ENCODE peak calls at places on chromosomes 2 and 18, in seven cellular contexts. One of them, this sample, is unnamed.
A peak's percentile ranks its signal among the peaks of the same experiment; 100 is the strongest.

GRCh38 chr18:23200751-23201150 is 65.5 kb downstream of the CABLES1 start:
- DNase-seq in SJSA1: no peak
- DNase-seq in upper lobe of right lung: no peak
- DNase-seq in sigmoid colon: no peak
- DNase-seq in K562: no peak
- DNase-seq in IMR-90: no peak
- DNase-seq in A673: no peak
- DNase-seq in this sample: no peak

GRCh38 chr2:73856214-73856613 is 27.5 kb downstream of the STAMBP start:
- DNase-seq in SJSA1: no peak
- DNase-seq in upper lobe of right lung: no peak
- DNase-seq in sigmoid colon: no peak
- DNase-seq in K562: no peak
- DNase-seq in IMR-90: peak; percentile 98
- DNase-seq in A673: no peak
- DNase-seq in this sample: no peak

GRCh38 chr2:174446531-174446930 is 40.3 kb downstream of the GPR155 start:
- DNase-seq in SJSA1: no peak
- DNase-seq in upper lobe of right lung: no peak
- DNase-seq in sigmoid colon: no peak
- DNase-seq in K562: no peak
- DNase-seq in IMR-90: peak; percentile 21
- DNase-seq in A673: no peak
- DNase-seq in this sample: no peak

GRCh38 chr2:105925390-105925789 is 180.7 kb downstream of the NCK2 start:
- DNase-seq in SJSA1: no peak
- DNase-seq in upper lobe of right lung: no peak
- DNase-seq in sigmoid colon: no peak
- DNase-seq in K562: no peak
- DNase-seq in IMR-90: no peak
- DNase-seq in A673: no peak
- DNase-seq in this sample: no peak

GRCh38 chr2:19050354-19050753 is 308.1 kb downstream of the OSR1 start:
- DNase-seq in SJSA1: no peak
- DNase-seq in upper lobe of right lung: no peak
- DNase-seq in sigmoid colon: no peak
- DNase-seq in K562: no peak
- DNase-seq in IMR-90: no peak
- DNase-seq in A673: no peak
- DNase-seq in this sample: no peak

GRCh38 chr2:191864623-191865521 is 18.0 kb upstream of the CAVIN2 start:
- DNase-seq in SJSA1: no peak
- DNase-seq in upper lobe of right lung: no peak
- DNase-seq in sigmoid colon: no peak
- DNase-seq in K562: no peak
- DNase-seq in IMR-90: peak; percentile 53
- DNase-seq in A673: peak; percentile 77
- DNase-seq in this sample: no peak

GRCh38 chr2:222904557-222905258 is 43.9 kb downstream of the ACSL3 start:
- DNase-seq in SJSA1: peak; percentile 77
- DNase-seq in upper lobe of right lung: no peak
- DNase-seq in sigmoid colon: no peak
- DNase-seq in K562: no peak
- DNase-seq in IMR-90: peak; percentile 97
- DNase-seq in A673: no peak
- DNase-seq in this sample: no peak

GRCh38 chr2:151808258-151809072 is 19.8 kb downstream of the ARL5A start:
- DNase-seq in SJSA1: no peak
- DNase-seq in upper lobe of right lung: no peak
- DNase-seq in sigmoid colon: no peak
- DNase-seq in K562: no peak
- DNase-seq in IMR-90: peak; percentile 43
- DNase-seq in A673: peak; percentile 34
- DNase-seq in this sample: no peak

GRCh38 chr2:187093771-187094412 is 244.9 kb upstream of the ZSWIM2 start:
- DNase-seq in SJSA1: no peak
- DNase-seq in upper lobe of right lung: no peak
- DNase-seq in sigmoid colon: no peak
- DNase-seq in K562: no peak
- DNase-seq in IMR-90: no peak
- DNase-seq in A673: peak; percentile 61
- DNase-seq in this sample: no peak

GRCh38 chr2:142734770-142735169 is 142.7 kb upstream of the KYNU start:
- DNase-seq in SJSA1: no peak
- DNase-seq in upper lobe of right lung: no peak
- DNase-seq in sigmoid colon: no peak
- DNase-seq in K562: no peak
- DNase-seq in IMR-90: no peak
- DNase-seq in A673: peak; percentile 27
- DNase-seq in this sample: no peak

GRCh38 chr2:181807526-181807925 is 84.0 kb upstream of the ITPRID2 start:
- DNase-seq in SJSA1: no peak
- DNase-seq in upper lobe of right lung: no peak
- DNase-seq in sigmoid colon: no peak
- DNase-seq in K562: no peak
- DNase-seq in IMR-90: no peak
- DNase-seq in A673: no peak
- DNase-seq in this sample: no peak

GRCh38 chr2:240422683-240423329 is 12.7 kb upstream of the GPC1 start:
- DNase-seq in SJSA1: no peak
- DNase-seq in upper lobe of right lung: no peak
- DNase-seq in sigmoid colon: no peak
- DNase-seq in K562: no peak
- DNase-seq in IMR-90: no peak
- DNase-seq in A673: no peak
- DNase-seq in this sample: no peak

GRCh38 chr2:118994172-118994700 is 52.2 kb downstream of the MARCO start:
- DNase-seq in SJSA1: no peak
- DNase-seq in upper lobe of right lung: no peak
- DNase-seq in sigmoid colon: no peak
- DNase-seq in K562: no peak
- DNase-seq in IMR-90: no peak
- DNase-seq in A673: no peak
- DNase-seq in this sample: no peak

GRCh38 chr2:177281400-177282021 is 17.0 kb upstream of the NFE2L2 start:
- DNase-seq in SJSA1: no peak
- DNase-seq in upper lobe of right lung: peak; percentile 67
- DNase-seq in sigmoid colon: no peak
- DNase-seq in K562: no peak
- DNase-seq in IMR-90: no peak
- DNase-seq in A673: no peak
- DNase-seq in this sample: no peak

GRCh38 chr2:240457223-240458043 is 22.0 kb downstream of the GPC1 start:
- DNase-seq in SJSA1: no peak
- DNase-seq in upper lobe of right lung: no peak
- DNase-seq in sigmoid colon: peak; percentile 42
- DNase-seq in K562: no peak
- DNase-seq in IMR-90: no peak
- DNase-seq in A673: no peak
- DNase-seq in this sample: peak; percentile 79

GRCh38 chr2:221529177-221529942 is 42.7 kb downstream of the EPHA4 start:
- DNase-seq in SJSA1: peak; percentile 6
- DNase-seq in upper lobe of right lung: no peak
- DNase-seq in sigmoid colon: no peak
- DNase-seq in K562: no peak
- DNase-seq in IMR-90: no peak
- DNase-seq in A673: no peak
- DNase-seq in this sample: no peak

GRCh38 chr2:10406016-10406415 is 42.1 kb downstream of the ODC1 start:
- DNase-seq in SJSA1: no peak
- DNase-seq in upper lobe of right lung: no peak
- DNase-seq in sigmoid colon: no peak
- DNase-seq in K562: no peak
- DNase-seq in IMR-90: no peak
- DNase-seq in A673: no peak
- DNase-seq in this sample: no peak

GRCh38 chr2:17043173-17043572 is 377.5 kb upstream of the CYRIA start:
- DNase-seq in SJSA1: no peak
- DNase-seq in upper lobe of right lung: no peak
- DNase-seq in sigmoid colon: no peak
- DNase-seq in K562: no peak
- DNase-seq in IMR-90: peak; percentile 43
- DNase-seq in A673: no peak
- DNase-seq in this sample: no peak

GRCh38 chr2:43220982-43221659 is 5.3 kb downstream of the ZFP36L2 start:
- DNase-seq in SJSA1: peak; percentile 63
- DNase-seq in upper lobe of right lung: peak; percentile 76
- DNase-seq in sigmoid colon: peak; percentile 92
- DNase-seq in K562: peak; percentile 49
- DNase-seq in IMR-90: peak; percentile 95
- DNase-seq in A673: peak; percentile 89
- DNase-seq in this sample: peak; percentile 94

GRCh38 chr2:53907582-53907981 is 47.8 kb upstream of the GPR75 start:
- DNase-seq in SJSA1: no peak
- DNase-seq in upper lobe of right lung: no peak
- DNase-seq in sigmoid colon: no peak
- DNase-seq in K562: no peak
- DNase-seq in IMR-90: peak; percentile 10
- DNase-seq in A673: no peak
- DNase-seq in this sample: no peak

GRCh38 chr2:128311216-128311754 is 7.4 kb downstream of the HS6ST1 start:
- DNase-seq in SJSA1: no peak
- DNase-seq in upper lobe of right lung: no peak
- DNase-seq in sigmoid colon: no peak
- DNase-seq in K562: no peak
- DNase-seq in IMR-90: no peak
- DNase-seq in A673: no peak
- DNase-seq in this sample: no peak

GRCh38 chr18:48562075-48562474 is 23.2 kb downstream of the CTIF start:
- DNase-seq in SJSA1: no peak
- DNase-seq in upper lobe of right lung: no peak
- DNase-seq in sigmoid colon: no peak
- DNase-seq in K562: no peak
- DNase-seq in IMR-90: no peak
- DNase-seq in A673: no peak
- DNase-seq in this sample: peak; percentile 6

GRCh38 chr2:136214284-136214683 is 96.3 kb upstream of the CXCR4 start:
- DNase-seq in SJSA1: no peak
- DNase-seq in upper lobe of right lung: no peak
- DNase-seq in sigmoid colon: no peak
- DNase-seq in K562: no peak
- DNase-seq in IMR-90: no peak
- DNase-seq in A673: no peak
- DNase-seq in this sample: no peak

GRCh38 chr2:133489641-133490411 is 78.4 kb downstream of the NCKAP5 start:
- DNase-seq in SJSA1: no peak
- DNase-seq in upper lobe of right lung: no peak
- DNase-seq in sigmoid colon: peak; percentile 65
- DNase-seq in K562: no peak
- DNase-seq in IMR-90: peak; percentile 52
- DNase-seq in A673: peak; percentile 50
- DNase-seq in this sample: no peak

GRCh38 chr2:121501070-121501469 is 29.6 kb upstream of the RNU4ATAC start:
- DNase-seq in SJSA1: peak; percentile 35
- DNase-seq in upper lobe of right lung: no peak
- DNase-seq in sigmoid colon: no peak
- DNase-seq in K562: no peak
- DNase-seq in IMR-90: peak; percentile 85
- DNase-seq in A673: peak; percentile 74
- DNase-seq in this sample: no peak

GRCh38 chr2:216372761-216373291 is 543 bp upstream of the MARCHF4 start:
- DNase-seq in SJSA1: peak; percentile 93
- DNase-seq in upper lobe of right lung: no peak
- DNase-seq in sigmoid colon: no peak
- DNase-seq in K562: no peak
- DNase-seq in IMR-90: peak; percentile 93
- DNase-seq in A673: peak; percentile 68
- DNase-seq in this sample: no peak
- H3K4me3 ChIP-seq in SJSA1: peak overlapping the region; percentile 48
- H3K4me3 ChIP-seq in upper lobe of right lung: no peak overlapping the region
- H3K4me3 ChIP-seq in sigmoid colon: no peak overlapping the region
- H3K4me3 ChIP-seq in K562: no peak overlapping the region
- H3K4me3 ChIP-seq in IMR-90: peak overlapping the region; percentile 59
- H3K4me3 ChIP-seq in A673: peak overlapping the region; percentile 48
- H3K4me3 ChIP-seq in this sample: no peak overlapping the region

GRCh38 chr2:149021271-149021719 is 17.2 kb upstream of the LYPD6B start:
- DNase-seq in SJSA1: no peak
- DNase-seq in upper lobe of right lung: no peak
- DNase-seq in sigmoid colon: no peak
- DNase-seq in K562: no peak
- DNase-seq in IMR-90: no peak
- DNase-seq in A673: no peak
- DNase-seq in this sample: no peak

GRCh38 chr2:149023091-149023490 is 15.4 kb upstream of the LYPD6B start:
- DNase-seq in SJSA1: no peak
- DNase-seq in upper lobe of right lung: no peak
- DNase-seq in sigmoid colon: no peak
- DNase-seq in K562: no peak
- DNase-seq in IMR-90: no peak
- DNase-seq in A673: no peak
- DNase-seq in this sample: no peak

GRCh38 chr2:149020432-149020851 is 18.1 kb upstream of the LYPD6B start:
- DNase-seq in SJSA1: no peak
- DNase-seq in upper lobe of right lung: no peak
- DNase-seq in sigmoid colon: no peak
- DNase-seq in K562: no peak
- DNase-seq in IMR-90: no peak
- DNase-seq in A673: no peak
- DNase-seq in this sample: no peak

GRCh38 chr2:149019768-149020167 is 18.7 kb upstream of the LYPD6B start:
- DNase-seq in SJSA1: no peak
- DNase-seq in upper lobe of right lung: no peak
- DNase-seq in sigmoid colon: no peak
- DNase-seq in K562: no peak
- DNase-seq in IMR-90: no peak
- DNase-seq in A673: no peak
- DNase-seq in this sample: no peak

DNA sequence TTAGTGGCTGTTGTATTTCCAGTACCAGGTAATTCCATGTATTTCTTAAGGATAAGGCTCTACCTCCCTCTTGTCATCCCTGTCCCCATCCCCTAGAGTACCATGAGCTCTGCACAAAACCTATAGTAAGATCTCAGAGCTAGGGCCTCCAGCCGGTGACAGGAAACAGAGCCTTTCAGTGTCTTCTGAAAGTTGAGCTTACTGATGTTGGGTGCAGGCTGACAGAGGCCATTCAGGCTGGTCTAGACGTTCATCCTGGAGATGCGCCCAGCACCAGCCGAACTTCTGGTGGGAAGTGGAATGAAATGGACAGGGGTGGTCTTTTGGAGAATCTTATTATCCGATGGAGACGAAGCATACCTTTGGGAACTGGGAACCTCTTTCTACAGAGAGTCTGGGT is 16.7 kb upstream of the LYPD6B start:
- DNase-seq in SJSA1: no peak
- DNase-seq in upper lobe of right lung: no peak
- DNase-seq in sigmoid colon: no peak
- DNase-seq in K562: no peak
- DNase-seq in IMR-90: no peak
- DNase-seq in A673: no peak
- DNase-seq in this sample: no peak
- H3K4me3 ChIP-seq in SJSA1: no peak overlapping the region
- H3K4me3 ChIP-seq in upper lobe of right lung: no peak overlapping the region
- H3K4me3 ChIP-seq in sigmoid colon: no peak overlapping the region
- H3K4me3 ChIP-seq in K562: no peak overlapping the region
- H3K4me3 ChIP-seq in IMR-90: no peak overlapping the region
- H3K4me3 ChIP-seq in A673: no peak overlapping the region
- H3K4me3 ChIP-seq in this sample: no peak overlapping the region

GRCh38 chr2:317501-318424 is 29.9 kb upstream of the ALKAL2 start:
- DNase-seq in SJSA1: peak; percentile 69
- DNase-seq in upper lobe of right lung: no peak
- DNase-seq in sigmoid colon: no peak
- DNase-seq in K562: no peak
- DNase-seq in IMR-90: peak; percentile 10
- DNase-seq in A673: no peak
- DNase-seq in this sample: peak; percentile 53
- H3K4me3 ChIP-seq in SJSA1: no peak overlapping the region
- H3K4me3 ChIP-seq in upper lobe of right lung: no peak overlapping the region
- H3K4me3 ChIP-seq in sigmoid colon: no peak overlapping the region
- H3K4me3 ChIP-seq in K562: no peak overlapping the region
- H3K4me3 ChIP-seq in IMR-90: no peak overlapping the region
- H3K4me3 ChIP-seq in A673: no peak overlapping the region
- H3K4me3 ChIP-seq in this sample: no peak overlapping the region

GRCh38 chr2:206974556-206974955 is 35.2 kb downstream of the CPO start:
- DNase-seq in SJSA1: no peak
- DNase-seq in upper lobe of right lung: no peak
- DNase-seq in sigmoid colon: no peak
- DNase-seq in K562: no peak
- DNase-seq in IMR-90: no peak
- DNase-seq in A673: no peak
- DNase-seq in this sample: no peak
- H3K4me3 ChIP-seq in SJSA1: no peak overlapping the region
- H3K4me3 ChIP-seq in upper lobe of right lung: no peak overlapping the region
- H3K4me3 ChIP-seq in sigmoid colon: no peak overlapping the region
- H3K4me3 ChIP-seq in K562: no peak overlapping the region
- H3K4me3 ChIP-seq in IMR-90: no peak overlapping the region
- H3K4me3 ChIP-seq in A673: no peak overlapping the region
- H3K4me3 ChIP-seq in this sample: no peak overlapping the region

This sample was measured in kidney.